ENCODE peak calls at places on chromosomes 5 and 9, in ten cellular contexts. G is neural progenitor cell; B is NCI-H1092 treated with DMSO at 0.1 percent for 48 hours; R is HFF-Myc; N is brain microvascular endothelial cell; Y is MV-4-11; I is activated T-helper 9 cell treated with anti-CD3 and anti-CD28 coated beads, Interleukin-2, amount 50 U/mL, for 16 hours; U is NCI-H1436; W is AG08396; F is HCEC 1CT. D is an unnamed sample.

GRCh38 chr9:135334953-135335460 is 144.6 kb upstream of the PPP1R26 start:
- DNase-seq in F (no peak), W (no peak), R (no peak), Y (no peak), B (no peak), G (no peak), U (no peak), I (no peak), N (no peak), D (no peak)

GRCh38 chr5:154815684-154816247 is 34.6 kb downstream of the FAXDC2 start:
- DNase-seq in R (no peak), Y (no peak), N (no peak), I (no peak), F (no peak), G (no peak), B (no peak), W (no peak), U (no peak), D (no peak)

GRCh38 chr9:87812375-87813118 is 70.1 kb upstream of the SPATA31E1 start:
- DNase-seq in Y (no peak), U (no peak), I (peak), G (peak), R (peak), N (peak), B (peak), W (peak), F (peak), D (no peak)

GRCh38 chr5:73964352-73964751 is 338.4 kb downstream of the ARHGEF28 start:
- DNase-seq in N (no peak), R (no peak), B (no peak), W (no peak), U (no peak), G (no peak), I (no peak), Y (no peak), F (no peak), D (no peak)

GRCh38 chr9:114316605-114317230 is 6.2 kb upstream of the ORM1 start:
- DNase-seq in G (peak), R (no peak), N (no peak), Y (no peak), W (no peak), F (no peak), U (no peak), I (no peak), B (no peak), D (no peak)

GRCh38 chr5:57358796-57359592 is 123.6 kb downstream of the ACTBL2 start:
- DNase-seq in U (no peak), Y (no peak), B (no peak), R (no peak), G (no peak), I (no peak), W (no peak), N (no peak), F (no peak), D (no peak)

GRCh38 chr9:118455259-118455658 is 751.1 kb downstream of the TLR4 start:
- DNase-seq in F (no peak), Y (no peak), R (no peak), N (no peak), I (no peak), W (no peak), U (no peak), B (no peak), G (no peak), D (no peak)

GRCh38 chr9:132142883-132143282 is 19.0 kb upstream of the NTNG2 start:
- DNase-seq in G (no peak), I (no peak), W (no peak), N (no peak), R (no peak), F (no peak), B (no peak), Y (no peak), U (peak), D (no peak)

GRCh38 chr9:110555971-110556370 is 23.6 kb downstream of the SVEP1 start:
- DNase-seq in F (peak), G (no peak), N (peak), U (no peak), Y (no peak), W (peak), R (no peak), B (no peak), I (no peak), D (peak)

GRCh38 chr5:54522080-54522479 is 4.5 kb downstream of the SNX18 start:
- DNase-seq in I (no peak), G (no peak), N (no peak), Y (peak), U (no peak), R (no peak), F (no peak), B (no peak), W (no peak), D (no peak)

GRCh38 chr5:33806736-33807442 is 84.9 kb downstream of the ADAMTS12 start:
- DNase-seq in I (no peak), Y (peak), W (peak), F (peak), U (no peak), R (no peak), G (no peak), N (peak), B (no peak), D (no peak)

GRCh38 chr9:128723866-128724743 is at the start of gene ZDHHC12:
- DNase-seq in Y (peak), W (peak), B (peak), U (peak), R (peak), I (peak), G (peak), N (peak), F (peak), D (peak)

GRCh38 chr5:160348080-160348479 is 22.3 kb downstream of the C1QTNF2 start:
- DNase-seq in R (no peak), I (no peak), G (no peak), W (no peak), F (no peak), Y (no peak), B (no peak), N (no peak), U (no peak), D (no peak)

D was measured in astrocyte of the cerebellum.